ENCODE peak calls at places on chromosome 17, in six cellular contexts. Z, H, L, X, F and A are unnamed samples.

GRCh38 chr17:61486135-61487120 is 34.2 kb downstream of the TBX4 start:
- DNase-seq in L (peak; percentile 14), H (no peak), Z (no peak), F (no peak), X (no peak), A (no peak)

GRCh38 chr17:27513849-27514248 is 57.6 kb downstream of the KSR1 start:
- DNase-seq in Z (no peak), H (no peak), L (no peak), F (no peak), X (no peak), A (no peak)

GRCh38 chr17:7354262-7354781 is 634 bp upstream of the TMEM95 start:
- DNase-seq in L (no peak), H (no peak), F (peak; percentile 80), Z (no peak), X (no peak), A (no peak)

GRCh38 chr17:60066576-60066975 is 12.1 kb downstream of the HEATR6 start:
- DNase-seq in H (no peak), X (no peak), Z (no peak), F (no peak), L (no peak), A (no peak)

GRCh38 chr17:16989230-16989952 is 17.5 kb upstream of the TNFRSF13B start:
- DNase-seq in H (no peak), X (no peak), L (no peak), Z (no peak), F (no peak), A (no peak)

GRCh38 chr17:34578016-34578415 is 1.4 kb upstream of the TMEM132E start:
- DNase-seq in F (no peak), Z (no peak), X (no peak), H (peak; percentile 15), L (no peak), A (no peak)

GRCh38 chr17:81865733-81866439 is 5.3 kb downstream of the ARHGDIA start:
- DNase-seq in X (no peak), Z (peak; percentile 99), H (no peak), L (peak; percentile 97), F (no peak), A (no peak)

GRCh38 chr17:36743130-36743529 is 141.7 kb downstream of the MRM1 start:
- DNase-seq in H (no peak), F (no peak), L (no peak), Z (no peak), X (no peak), A (no peak)

GRCh38 chr17:73324711-73325526 is 13.1 kb upstream of the CDC42EP4 start:
- DNase-seq in L (no peak), Z (no peak), H (no peak), X (no peak), F (no peak), A (no peak)

GRCh38 chr17:39673335-39674081 is 5.3 kb downstream of the PNMT start:
- DNase-seq in H (no peak), L (no peak), X (no peak), F (no peak), Z (no peak), A (no peak)

GRCh38 chr17:72619976-72620650 is 472.4 kb downstream of the SLC39A11 start:
- DNase-seq in F (no peak), Z (no peak), L (no peak), H (no peak), X (no peak), A (no peak)

GRCh38 chr17:28957992-28958355 is 6.7 kb upstream of the PHF12 start:
- DNase-seq in L (no peak), H (no peak), Z (no peak), X (no peak), F (no peak), A (no peak)

GRCh38 chr17:44878627-44879221 is 20.5 kb downstream of the EFTUD2 start:
- DNase-seq in X (peak; percentile 80), H (no peak), F (peak; percentile 38), Z (no peak), L (no peak), A (no peak)

GRCh38 chr17:48393271-48393670 is 36.7 kb downstream of the SKAP1 start:
- DNase-seq in X (no peak), H (no peak), L (no peak), Z (no peak), F (no peak), A (no peak)

GRCh38 chr17:38743556-38744171 is 4.5 kb downstream of the PCGF2 start:
- DNase-seq in F (no peak), H (no peak), X (no peak), L (no peak), Z (peak; percentile 71), A (no peak)

GRCh38 chr17:60167095-60167741 is 17.4 kb downstream of the CA4 start:
- DNase-seq in F (no peak), L (peak; percentile 82), X (no peak), Z (peak; percentile 68), H (no peak), A (no peak)

GRCh38 chr17:17702370-17702769 is 21.1 kb downstream of the RAI1 start:
- DNase-seq in Z (no peak), H (no peak), X (no peak), F (no peak), L (no peak), A (no peak)

GRCh38 chr17:15123593-15124590 is 141.2 kb downstream of the PMP22 start:
- DNase-seq in F (peak; percentile 76), L (no peak), Z (no peak), H (no peak), X (no peak), A (no peak)

GRCh38 chr17:72702136-72702735 is 390.3 kb downstream of the SLC39A11 start:
- DNase-seq in L (no peak), H (no peak), F (peak; percentile 77), X (peak; percentile 97), Z (no peak), A (no peak)

GRCh38 chr17:77235370-77236080 is 94.8 kb downstream of the SEC14L1 start:
- DNase-seq in L (no peak), Z (no peak), H (no peak), F (peak; percentile 88), X (no peak), A (no peak)

GRCh38 chr17:49494937-49495841 is at the start of gene NGFR:
- DNase-seq in L (no peak), Z (no peak), X (peak; percentile 77), H (no peak), F (peak; percentile 13), A (no peak)

GRCh38 chr17:5667871-5668270 is 83.6 kb upstream of the NLRP1 start:
- DNase-seq in H (no peak), X (no peak), L (no peak), Z (no peak), F (no peak), A (no peak)

GRCh38 chr17:59492091-59492451 is 73.3 kb upstream of the DHX40 start:
- DNase-seq in L (no peak), X (no peak), F (no peak), Z (no peak), H (no peak), A (no peak)

GRCh38 chr17:74292495-74292894 is 18.5 kb downstream of the DNAI2 start:
- DNase-seq in X (no peak), F (no peak), L (no peak), H (no peak), Z (no peak), A (no peak)

GRCh38 chr17:1119924-1120323 is 59.9 kb downstream of the ABR start:
- DNase-seq in F (no peak), H (no peak), L (no peak), Z (no peak), X (no peak), A (no peak)
- TF ChIP-seq POLR2A in F (no peak), H (no peak), L (no peak), Z (no peak), X (no peak), A (no peak)

DNA sequence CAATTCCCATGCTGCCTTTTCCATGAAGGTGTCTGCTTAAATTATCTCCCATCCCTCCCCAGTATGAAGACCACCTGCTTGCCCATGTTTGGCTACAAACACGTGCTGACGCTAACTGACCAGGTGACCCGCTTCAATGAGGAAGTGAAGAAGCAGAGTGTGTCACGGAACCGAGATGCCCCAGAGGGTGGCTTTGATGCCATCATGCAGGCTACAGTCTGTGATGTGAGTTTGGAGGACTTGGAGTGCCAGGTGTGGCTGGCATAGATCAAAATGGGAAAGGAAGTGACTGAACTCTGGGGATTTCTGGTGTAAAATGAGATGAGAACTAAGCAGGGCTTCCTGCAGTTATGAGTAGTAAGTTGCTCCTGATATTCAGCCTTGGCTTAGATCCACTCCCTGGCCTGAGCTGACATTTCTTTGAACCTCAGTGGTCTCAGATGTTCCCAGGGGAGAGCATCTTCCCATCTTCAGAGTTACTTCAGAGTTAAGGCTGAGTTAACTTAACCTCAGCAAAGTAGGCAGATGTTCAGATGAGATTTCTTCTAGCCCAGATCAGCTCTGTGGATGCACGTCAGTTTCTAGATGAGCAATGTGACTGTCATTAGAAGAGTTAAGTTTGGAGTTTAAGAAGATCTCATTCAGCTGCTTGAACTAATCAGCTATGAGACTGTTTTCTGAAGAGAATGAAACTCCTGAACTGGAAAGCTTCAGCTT is 32.7 kb downstream of the ITGB3 start:
- DNase-seq in H (no peak), L (no peak), F (peak; percentile 26), Z (no peak), X (no peak), A (no peak)
- TF ChIP-seq POLR2A in H (no peak), L (no peak), F (no peak), Z (no peak), X (no peak), A (no peak)

DNA sequence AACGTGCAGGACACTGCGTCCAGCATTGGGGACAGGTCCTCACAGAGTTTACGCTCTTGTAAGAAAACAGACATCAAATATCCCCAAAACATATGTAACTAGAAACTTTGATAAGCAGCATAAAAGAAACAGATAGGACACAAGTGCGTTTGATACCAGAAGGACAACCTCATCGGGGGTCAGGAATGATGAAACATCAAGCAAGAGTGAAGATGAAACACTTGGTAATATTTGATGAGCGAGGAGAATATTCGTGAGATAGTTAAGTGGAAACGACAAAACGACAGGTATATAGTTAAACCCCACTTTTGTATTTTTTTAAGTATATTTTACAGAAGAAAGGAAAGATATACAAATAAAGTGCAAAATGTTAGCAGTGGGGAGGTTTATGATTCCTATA is 55.9 kb downstream of the NXN start:
- DNase-seq in Z (no peak), F (no peak), H (no peak), X (no peak), L (no peak), A (no peak)
- TF ChIP-seq POLR2A in Z (no peak), F (no peak), H (no peak), X (no peak), L (no peak), A (no peak)

DNA sequence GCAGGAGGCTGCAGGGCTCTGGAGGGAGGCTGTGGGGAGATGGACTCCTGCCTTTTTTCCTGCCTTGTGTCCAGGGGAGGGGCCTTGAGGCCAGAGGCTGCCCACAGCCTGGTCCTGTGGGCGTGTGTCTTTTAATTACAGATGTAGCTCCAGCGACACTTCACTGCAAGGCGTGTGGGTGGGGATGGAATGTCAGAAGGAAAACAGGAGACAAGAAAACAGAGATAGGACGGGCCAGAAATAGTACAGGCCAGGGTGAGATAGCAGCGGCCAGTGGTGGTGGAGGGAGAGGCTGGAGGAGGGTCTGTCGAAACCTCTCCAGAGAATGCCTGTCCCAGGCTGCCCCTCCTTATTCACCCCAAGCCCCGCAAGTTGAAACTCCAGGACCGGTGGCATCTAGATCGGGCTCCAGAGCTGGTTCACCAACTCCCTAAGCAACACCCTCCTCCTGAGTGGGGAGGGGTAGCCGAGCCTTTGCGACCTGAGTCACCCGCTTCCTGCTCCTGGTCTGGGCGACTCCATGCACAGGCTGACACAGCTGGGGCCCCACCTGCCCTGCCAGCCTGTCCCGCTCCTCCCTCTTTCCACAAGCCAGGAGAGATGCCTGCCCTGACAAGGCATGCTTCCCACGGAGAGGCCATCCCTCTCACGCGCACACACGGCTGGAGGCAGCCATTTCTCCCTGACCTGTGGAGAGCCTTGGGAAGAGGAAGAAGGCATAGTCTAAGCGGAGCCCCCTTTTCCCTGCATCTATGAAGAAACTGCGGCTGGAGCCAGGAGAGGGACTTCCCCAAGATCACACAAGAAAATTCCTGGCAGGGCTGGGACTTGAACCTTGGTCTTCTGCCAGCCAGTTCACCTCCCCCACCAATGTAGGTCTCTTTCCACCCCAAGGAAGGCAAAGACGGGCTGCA is 6.6 kb upstream of the JUP start:
- DNase-seq in L (peak; percentile 83), H (peak; percentile 87), X (peak; percentile 68), Z (peak; percentile 86), F (peak; percentile 60), A (no peak)
- TF ChIP-seq POLR2A in L (no peak), H (no peak), X (peak; percentile 33), Z (peak; percentile 22), F (no peak), A (no peak)